ENCODE peak calls at places on chromosomes 11 and 22, in six cellular contexts. L is psoas muscle, V is AG10803, F is astrocyte of the spinal cord, I is tibial artery, O is pancreas. S is an unnamed sample.

GRCh38 chr11:13183094-13183825 is 94.3 kb upstream of the BMAL1 start:
- DNase-seq in L (no peak), V (peak; percentile 91), F (peak; percentile 47), I (no peak), O (no peak), S (peak; percentile 59)

GRCh38 chr22:49355206-49355920 is 472.3 kb downstream of the BRD1 start:
- DNase-seq in L (no peak), V (no peak), F (no peak), I (no peak), O (no peak), S (no peak)

GRCh38 chr22:37017356-37017755 is 1.9 kb downstream of the TST start:
- DNase-seq in L (no peak), V (no peak), F (no peak), I (no peak), O (no peak), S (no peak)

GRCh38 chr11:101894505-101894904 is 20.3 kb upstream of the CEP126 start:
- DNase-seq in L (no peak), V (no peak), F (no peak), I (no peak), O (no peak), S (no peak)

GRCh38 chr22:36573815-36574350 is 44.9 kb upstream of the EIF3D start:
- DNase-seq in L (no peak), V (no peak), F (no peak), I (no peak), O (no peak), S (no peak)

GRCh38 chr11:67274768-67275605 is 8.7 kb downstream of the GRK2 start:
- DNase-seq in L (peak; percentile 76), V (no peak), F (no peak), I (peak; percentile 71), O (peak; percentile 51), S (no peak)

GRCh38 chr11:61378713-61379313 is 13.6 kb upstream of the TMEM216 start:
- DNase-seq in L (no peak), V (peak; percentile 98), F (peak; percentile 91), I (peak; percentile 82), O (no peak), S (peak; percentile 98)

GRCh38 chr22:20750461-20751184 is 23.3 kb upstream of the SERPIND1 start:
- DNase-seq in L (peak; percentile 89), V (peak; percentile 83), F (peak; percentile 84), I (peak; percentile 71), O (peak; percentile 65), S (peak; percentile 83)

GRCh38 chr22:48567213-48567975 is 1260.3 kb downstream of the BRD1 start:
- DNase-seq in L (peak; percentile 23), V (peak; percentile 49), F (no peak), I (no peak), O (no peak), S (no peak)

GRCh38 chr11:105109855-105110750 is 29.5 kb downstream of the CARD18 start:
- DNase-seq in L (no peak), V (peak; percentile 78), F (peak; percentile 9), I (no peak), O (no peak), S (peak; percentile 33)
- H3K4me3 ChIP-seq in L (no peak overlapping the region), V (peak overlapping the region; percentile 38), F (no peak overlapping the region), I (no peak overlapping the region), O (no peak overlapping the region), S (no peak overlapping the region)

GRCh38 chr11:3093281-3094191 is 36.3 kb upstream of the CARS1 start:
- DNase-seq in L (peak; percentile 59), V (no peak), F (no peak), I (no peak), O (no peak), S (no peak)
- TF ChIP-seq CTCF in L (no peak), V (no peak), F (no peak), I (no peak), O (no peak), S (no peak)

GRCh38 chr22:22246706-22247105 is 2.1 kb downstream of the VPREB1 start:
- DNase-seq in L (no peak), V (no peak), F (no peak), I (peak; percentile 43), O (no peak), S (no peak)

GRCh38 chr22:22244337-22245250 is at the start of gene VPREB1:
- DNase-seq in L (no peak), V (no peak), F (no peak), I (peak; percentile 54), O (no peak), S (no peak)

GRCh38 chr22:22245935-22246525 is 1.4 kb downstream of the VPREB1 start:
- DNase-seq in L (no peak), V (no peak), F (no peak), I (peak; percentile 3), O (no peak), S (no peak)

GRCh38 chr22:22245256-22245909 is 797 bp downstream of the VPREB1 start:
- DNase-seq in L (no peak), V (no peak), F (no peak), I (peak; percentile 29), O (no peak), S (no peak)

DNA sequence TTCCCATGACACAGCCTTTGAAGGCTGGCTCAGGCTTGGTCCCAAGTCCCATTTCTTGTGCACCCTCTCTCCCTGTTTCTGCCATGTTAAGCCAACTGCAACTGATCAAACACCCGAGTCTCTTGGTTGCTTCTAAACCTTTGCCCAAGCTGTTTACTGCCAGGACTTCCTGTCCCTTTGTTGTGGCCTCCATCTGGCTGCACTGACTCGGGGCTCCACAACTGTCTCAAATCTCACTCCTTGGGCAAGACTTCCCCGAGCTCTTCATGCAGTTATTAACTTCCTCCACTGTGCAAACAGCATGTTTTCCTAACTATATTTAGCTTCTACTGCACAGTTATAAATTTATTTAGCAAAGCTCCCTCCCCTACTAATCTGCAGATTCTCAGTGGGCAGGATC is 4.3 kb downstream of the VPREB1 start:
- DNase-seq in L (no peak), V (no peak), F (no peak), I (no peak), O (no peak), S (no peak)
- H3K4me3 ChIP-seq in L (no peak overlapping the region), V (no peak overlapping the region), F (no peak overlapping the region), I (no peak overlapping the region), O (no peak overlapping the region), S (no peak overlapping the region)

GRCh38 chr11:65315866-65316233 is 1.2 kb downstream of the CDC42EP2 start:
- DNase-seq in L (no peak), V (no peak), F (peak; percentile 14), I (no peak), O (no peak), S (no peak)
- TF ChIP-seq CTCF in L (no peak), V (no peak), F (no peak), I (no peak), O (no peak), S (no peak)

DNA sequence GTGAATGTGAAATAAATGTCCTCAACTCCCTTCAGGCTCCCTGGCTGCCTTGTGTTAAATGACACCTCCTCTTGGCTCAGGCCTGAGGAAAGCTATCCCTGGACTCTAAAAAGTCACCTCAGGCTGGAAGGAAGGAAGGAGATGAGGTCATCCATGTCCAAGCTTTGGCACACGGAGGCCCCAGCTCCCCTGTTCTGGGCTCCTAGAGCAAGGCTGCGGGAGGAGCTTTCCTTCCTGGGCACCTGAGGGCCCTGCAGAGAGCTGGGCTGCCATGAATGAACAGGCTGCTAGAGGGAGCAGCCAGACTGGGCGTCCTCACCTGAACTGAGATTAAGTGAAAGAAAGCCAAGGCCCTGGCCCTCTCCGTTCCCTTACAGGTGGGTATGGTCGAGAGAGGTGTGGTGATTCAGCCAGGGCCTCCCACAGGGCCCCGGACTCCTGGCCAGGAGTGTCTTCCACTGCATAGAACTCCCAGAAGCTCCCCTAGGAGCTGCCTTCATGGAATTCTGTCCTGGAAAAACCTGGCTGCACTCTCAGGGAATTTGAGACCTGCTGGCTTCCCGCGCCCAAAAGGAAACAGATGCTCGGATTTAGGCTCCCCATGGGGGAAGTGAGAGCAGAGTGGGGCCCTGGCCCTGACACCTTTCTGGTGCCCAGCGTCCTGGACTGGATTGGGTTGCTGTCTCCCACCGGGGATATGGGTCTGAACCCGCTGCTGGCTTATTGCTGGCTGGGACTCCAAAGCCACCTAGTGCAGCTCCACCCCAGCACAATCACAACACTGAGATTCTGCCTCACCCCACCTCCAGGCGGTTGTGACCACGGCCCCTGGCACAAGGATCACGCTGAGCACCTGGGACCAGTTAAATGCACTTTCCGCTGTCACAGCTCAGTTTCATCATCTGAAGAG is 22.2 kb downstream of the MYBPC3 start:
- DNase-seq in L (peak; percentile 77), V (no peak), F (peak; percentile 8), I (no peak), O (no peak), S (no peak)
- H3K4me3 ChIP-seq in L (peak overlapping the region; percentile 20), V (no peak overlapping the region), F (no peak overlapping the region), I (no peak overlapping the region), O (no peak overlapping the region), S (no peak overlapping the region)

GRCh38 chr11:20387262-20388095 is at the start of gene PRMT3:
- DNase-seq in L (peak; percentile 98), V (peak; percentile 94), F (peak; percentile 96), I (peak; percentile 97), O (peak; percentile 96), S (peak; percentile 92)
- TF ChIP-seq CTCF in L (no peak), V (no peak), F (no peak), I (peak; percentile 97), O (peak; percentile 45), S (no peak)

GRCh38 chr22:47000256-47000655 is 237.8 kb downstream of the TBC1D22A start:
- DNase-seq in L (no peak), V (no peak), F (no peak), I (no peak), O (no peak), S (no peak)
- H3K4me3 ChIP-seq in L (no peak overlapping the region), V (no peak overlapping the region), F (no peak overlapping the region), I (no peak overlapping the region), O (no peak overlapping the region), S (no peak overlapping the region)

GRCh38 chr22:24848559-24849168 is 42.7 kb downstream of the SGSM1 start:
- DNase-seq in L (no peak), V (no peak), F (no peak), I (no peak), O (peak; percentile 47), S (no peak)
- TF ChIP-seq CTCF in L (no peak), V (no peak), F (no peak), I (no peak), O (no peak), S (no peak)

S was measured in fibroblast of mammary gland.